ENCODE peak calls at places on chromosomes 11 and 22, in five cellular contexts. E, Z, T, G and K are unnamed samples.

GRCh38 chr11:72556433-72556832 is 117.8 kb downstream of the PDE2A start:
- DNase-seq in E (no peak), Z (no peak), T (no peak), G (peak), K (no peak)

GRCh38 chr11:128616158-128616557 is 28.8 kb upstream of the ETS1 start:
- DNase-seq in E (no peak), Z (no peak), T (no peak), G (no peak), K (no peak)

GRCh38 chr11:35021589-35021988 is 105.2 kb downstream of the PDHX start:
- DNase-seq in E (no peak), Z (no peak), T (no peak), G (no peak), K (no peak)

GRCh38 chr11:128964463-128964930 is 21.8 kb upstream of the TP53AIP1 start:
- DNase-seq in G (no peak), E (no peak), T (no peak), Z (no peak), K (no peak)

GRCh38 chr11:44266056-44266780 is 43.7 kb downstream of the ALX4 start:
- DNase-seq in G (peak), Z (no peak), E (no peak), T (no peak), K (no peak)

GRCh38 chr22:39414886-39415285 is 15.3 kb downstream of the TAB1 start:
- DNase-seq in E (no peak), Z (no peak), G (no peak), T (no peak), K (no peak)

GRCh38 chr11:61004037-61004641 is 32.7 kb downstream of the CD6 start:
- DNase-seq in G (no peak), Z (no peak), E (no peak), T (peak), K (peak)

GRCh38 chr11:116986521-116987105 is 111.6 kb downstream of the SIK3 start:
- DNase-seq in E (no peak), Z (peak), T (no peak), G (no peak), K (peak)

GRCh38 chr11:104127828-104128227 is 36.1 kb downstream of the PDGFD start:
- DNase-seq in E (no peak), T (no peak), Z (no peak), G (no peak), K (peak)

GRCh38 chr22:48234011-48234410 is 1471.6 kb downstream of the TBC1D22A start:
- DNase-seq in Z (no peak), E (no peak), G (no peak), T (no peak), K (no peak)

GRCh38 chr11:111441443-111441842 is 62.4 kb upstream of the POU2AF1 start:
- DNase-seq in Z (no peak), G (no peak), T (no peak), E (no peak), K (no peak)

DNA sequence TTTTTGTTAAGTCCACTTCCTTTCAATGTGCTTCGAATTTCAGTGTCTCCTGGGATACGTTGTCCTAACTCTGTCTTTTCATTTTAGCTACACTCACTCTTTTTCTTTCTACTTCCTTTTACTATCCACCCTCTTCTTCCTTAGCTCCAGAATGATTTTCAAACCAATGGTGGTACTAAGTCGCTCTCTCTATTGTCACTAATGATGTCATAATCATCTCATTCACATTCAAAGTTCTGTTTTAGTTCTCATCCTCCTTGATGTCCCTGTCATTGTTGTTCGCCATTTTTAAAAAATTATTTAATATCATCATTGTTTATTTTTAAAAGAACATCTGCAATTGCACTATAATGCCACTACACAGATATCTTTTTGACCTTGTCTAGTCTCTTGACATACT is 47.3 kb downstream of the NNMT start:
- DNase-seq in G (no peak), E (no peak), Z (no peak), T (no peak), K (no peak)
- TF ChIP-seq CTCF in G (no peak), E (no peak), Z (no peak), T (no peak), K (no peak)

DNA sequence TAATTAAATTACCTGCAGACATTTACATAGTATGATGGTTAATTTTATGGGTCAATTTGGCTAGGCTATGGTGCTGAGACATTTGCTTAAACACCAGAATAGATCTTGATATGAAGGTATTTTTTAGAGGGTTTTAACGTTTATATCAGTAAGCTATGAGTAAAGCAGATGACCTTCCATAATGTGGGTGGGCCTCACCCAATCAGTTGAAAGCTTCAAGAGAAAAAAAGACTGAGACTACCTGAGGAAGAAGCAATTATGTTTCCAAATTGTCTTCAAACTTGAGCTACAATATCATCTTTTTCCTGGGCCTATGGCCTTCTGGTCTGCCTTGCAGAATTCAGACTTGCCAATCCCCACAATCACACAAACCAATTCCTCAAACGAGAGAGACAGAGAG is 498.8 kb upstream of the API5 start:
- DNase-seq in G (no peak), Z (no peak), E (no peak), T (no peak), K (no peak)
- H3K4me3 ChIP-seq in G (no peak), Z (no peak), E (no peak), T (no peak), K (no peak)

GRCh38 chr11:79156031-79156430 is 284.8 kb downstream of the TENM4 start:
- DNase-seq in E (no peak), Z (no peak), G (no peak), T (no peak), K (no peak)

GRCh38 chr11:79155237-79155636 is 285.6 kb downstream of the TENM4 start:
- DNase-seq in T (no peak), Z (no peak), G (no peak), E (no peak), K (no peak)

GRCh38 chr11:79157738-79158137 is 283.1 kb downstream of the TENM4 start:
- DNase-seq in Z (no peak), E (no peak), T (no peak), G (no peak), K (no peak)

GRCh38 chr11:79160786-79161403 is 279.9 kb downstream of the TENM4 start:
- DNase-seq in E (no peak), G (no peak), T (no peak), Z (no peak), K (peak)

DNA sequence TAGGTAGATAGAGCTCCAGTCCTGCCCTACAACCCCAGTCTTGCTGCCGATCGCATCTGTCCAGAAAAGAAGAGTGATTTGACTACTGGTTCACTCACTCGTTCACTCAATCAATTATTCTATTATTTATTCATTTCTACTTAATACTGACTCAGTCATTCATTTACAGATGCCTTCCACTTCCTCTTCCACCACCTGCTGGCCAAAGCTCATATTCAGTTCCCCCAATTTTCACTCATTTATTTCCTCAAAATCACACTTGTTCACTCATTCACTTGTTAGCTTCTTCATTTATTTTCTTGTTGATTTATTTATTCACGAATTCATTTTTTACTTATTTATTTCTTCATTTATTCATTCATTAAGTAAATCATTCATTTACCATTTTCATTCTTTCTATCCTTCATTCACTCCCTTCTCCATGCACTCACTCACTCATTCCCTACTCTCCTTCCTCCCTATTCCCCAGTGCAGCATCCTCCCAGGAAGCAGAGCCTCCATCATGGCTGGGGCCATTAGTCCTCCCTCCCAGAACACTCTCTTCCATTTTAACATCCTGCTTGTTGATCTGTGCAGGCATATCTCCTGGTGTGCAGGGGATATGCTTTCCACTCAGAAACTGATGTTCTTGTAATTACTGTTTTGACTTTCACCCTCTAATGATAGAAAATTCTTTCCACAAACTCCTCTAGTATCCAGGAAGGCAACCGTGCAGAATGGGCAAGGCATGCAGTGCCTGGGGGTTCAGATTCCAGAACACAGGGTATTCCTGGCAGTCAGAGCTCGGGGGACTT is 281.0 kb downstream of the TENM4 start:
- DNase-seq in G (no peak), E (no peak), Z (no peak), T (no peak), K (peak)
- TF ChIP-seq CTCF in G (no peak), E (no peak), Z (no peak), T (no peak), K (peak)

GRCh38 chr11:45931739-45932138 is 9.3 kb downstream of the LARGE2 start:
- DNase-seq in G (peak), T (no peak), Z (no peak), E (no peak), K (no peak)
- H3K4me3 ChIP-seq in G (no peak), T (no peak), Z (no peak), E (no peak), K (no peak)

GRCh38 chr11:12871251-12871650 is 137.9 kb upstream of the RASSF10 start:
- DNase-seq in Z (no peak), G (no peak), E (no peak), T (no peak), K (no peak)

GRCh38 chr11:12867531-12867930 is 141.6 kb upstream of the RASSF10 start:
- DNase-seq in Z (no peak), G (no peak), T (no peak), E (no peak), K (no peak)

GRCh38 chr11:12865871-12866595 is 143.1 kb upstream of the RASSF10 start:
- DNase-seq in Z (no peak), E (no peak), G (peak), T (no peak), K (no peak)

GRCh38 chr11:12871788-12872321 is 137.3 kb upstream of the RASSF10 start:
- DNase-seq in Z (no peak), T (no peak), G (peak), E (no peak), K (peak)

GRCh38 chr11:12868315-12869073 is 140.6 kb upstream of the RASSF10 start:
- DNase-seq in Z (no peak), T (no peak), G (no peak), E (no peak), K (peak)
- TF ChIP-seq CTCF in Z (no peak), T (peak), G (peak), E (no peak), K (peak)

DNA sequence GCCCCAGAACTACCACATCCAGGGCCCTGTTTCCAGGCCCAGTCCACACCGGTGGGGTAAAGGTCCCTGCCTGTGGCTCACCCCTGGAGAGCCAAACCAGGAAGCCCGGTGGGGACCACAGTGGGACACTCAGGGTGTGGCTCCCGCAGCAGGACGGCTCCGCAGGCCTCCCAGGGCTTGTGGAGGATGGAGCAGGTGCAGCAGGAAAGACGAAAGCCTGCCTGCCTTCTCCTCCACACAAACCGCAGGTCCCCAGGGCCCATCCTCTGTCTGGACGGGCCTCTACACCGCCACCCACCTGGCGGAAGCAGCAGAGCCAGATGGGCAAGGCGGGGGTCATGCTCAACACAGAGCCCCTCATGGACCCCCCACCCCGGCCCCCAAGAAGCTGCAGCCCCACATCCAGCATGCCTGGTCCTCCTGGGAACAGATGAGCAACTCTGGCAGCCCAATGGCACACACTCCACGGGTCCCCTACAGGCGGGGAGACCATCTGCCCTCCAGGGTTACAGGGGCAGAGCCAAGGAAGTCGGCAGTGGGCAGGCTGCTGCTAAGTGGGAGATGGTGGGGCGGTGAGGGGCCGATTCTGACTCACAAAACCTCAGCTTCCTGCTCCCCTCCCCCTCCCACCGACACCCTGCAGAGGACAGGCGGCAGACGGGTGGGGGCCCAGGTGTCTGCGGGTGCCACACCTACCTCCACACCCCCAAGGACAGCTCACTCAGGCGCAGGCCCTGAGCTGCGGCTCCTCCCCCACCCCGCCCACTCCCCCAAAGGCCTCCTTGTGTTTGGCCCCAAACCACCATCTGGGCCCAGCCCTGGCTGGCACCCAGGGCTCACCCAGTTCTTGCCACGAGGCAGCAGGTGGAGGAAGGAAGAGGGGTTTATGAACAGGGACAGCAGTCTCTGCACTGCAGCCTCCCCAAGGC is 5.2 kb downstream of the SBF1 start:
- DNase-seq in E (peak), G (no peak), T (no peak), Z (peak), K (no peak)
- H3K4me3 ChIP-seq in E (peak), G (no peak), T (no peak), Z (no peak), K (no peak)

GRCh38 chr11:92211576-92212167 is 12.9 kb upstream of the FAT3 start:
- DNase-seq in T (no peak), G (peak), Z (no peak), E (no peak), K (no peak)
- TF ChIP-seq CTCF in T (no peak), G (peak), Z (no peak), E (no peak), K (no peak)